ENCODE peak calls at places on chromosomes 16 and 17, in eight cellular contexts. D, I, F, R, C, Z, X and E are unnamed samples.

GRCh38 chr16:4011225-4011939 is 104.9 kb downstream of the ADCY9 start:
- DNase-seq in D (no peak), I (no peak), F (no peak), R (no peak), C (no peak), Z (no peak), X (no peak), E (no peak)

GRCh38 chr17:82019905-82020873 is 2.5 kb downstream of the CENPX start:
- DNase-seq in D (peak), I (peak), F (no peak), R (peak), C (no peak), Z (peak), X (no peak), E (peak)

GRCh38 chr16:84055801-84056634 is 13.4 kb upstream of the SLC38A8 start:
- DNase-seq in D (no peak), I (no peak), F (no peak), R (no peak), C (no peak), Z (no peak), X (no peak), E (no peak)

GRCh38 chr16:424623-425081 is 797 bp upstream of the RAB11FIP3 start:
- DNase-seq in D (peak), I (no peak), F (peak), R (peak), C (no peak), Z (no peak), X (no peak), E (no peak)

GRCh38 chr16:8887438-8887765 is 5.3 kb downstream of the LITAFD start:
- DNase-seq in D (no peak), I (no peak), F (no peak), R (no peak), C (no peak), Z (no peak), X (no peak), E (no peak)

GRCh38 chr16:80274576-80275191 is 266.1 kb upstream of the DYNLRB2 start:
- DNase-seq in D (peak), I (no peak), F (peak), R (no peak), C (peak), Z (no peak), X (peak), E (no peak)

GRCh38 chr16:85288869-85289660 is 176.8 kb upstream of the CIBAR2 start:
- DNase-seq in D (no peak), I (no peak), F (no peak), R (no peak), C (no peak), Z (no peak), X (no peak), E (no peak)

GRCh38 chr16:59698341-59698979 is 964.3 kb upstream of the GOT2 start:
- DNase-seq in D (peak), I (no peak), F (peak), R (no peak), C (peak), Z (no peak), X (peak), E (no peak)

GRCh38 chr17:13888043-13888442 is 181.3 kb upstream of the COX10 start:
- DNase-seq in D (peak), I (no peak), F (no peak), R (peak), C (no peak), Z (peak), X (peak), E (no peak)

GRCh38 chr16:47045023-47045422 is 71.5 kb upstream of the DNAJA2 start:
- DNase-seq in D (peak), I (no peak), F (no peak), R (no peak), C (no peak), Z (no peak), X (peak), E (peak)

GRCh38 chr17:80615311-80615710 is 70.7 kb downstream of the RPTOR start:
- DNase-seq in D (no peak), I (peak), F (no peak), R (no peak), C (no peak), Z (no peak), X (no peak), E (no peak)

GRCh38 chr17:49371178-49371834 is 9.3 kb upstream of the ZNF652 start:
- DNase-seq in D (no peak), I (no peak), F (no peak), R (no peak), C (no peak), Z (peak), X (no peak), E (no peak)

GRCh38 chr16:67461600-67462278 is 19.2 kb downstream of the ATP6V0D1 start:
- DNase-seq in D (no peak), I (no peak), F (no peak), R (peak), C (no peak), Z (no peak), X (no peak), E (no peak)

GRCh38 chr16:4684030-4684715 is 9.2 kb upstream of the NUDT16L1 start:
- DNase-seq in D (no peak), I (no peak), F (no peak), R (no peak), C (no peak), Z (no peak), X (no peak), E (no peak)

GRCh38 chr17:60416368-60416925 is 5.8 kb upstream of the CHCT1 start:
- DNase-seq in D (peak), I (peak), F (no peak), R (no peak), C (no peak), Z (no peak), X (no peak), E (peak)

GRCh38 chr17:47905221-47905733 is 9.2 kb downstream of the SP2 start:
- DNase-seq in D (peak), I (no peak), F (no peak), R (peak), C (peak), Z (no peak), X (peak), E (peak)

GRCh38 chr17:57109393-57110151 is 24.5 kb downstream of the AKAP1 start:
- DNase-seq in D (no peak), I (no peak), F (no peak), R (peak), C (no peak), Z (no peak), X (no peak), E (peak)

GRCh38 chr16:57960826-57961472 is 10.0 kb downstream of the CNGB1 start:
- DNase-seq in D (no peak), I (no peak), F (no peak), R (no peak), C (no peak), Z (no peak), X (no peak), E (no peak)

GRCh38 chr17:48555183-48555615 is 10.3 kb upstream of the HOXB2 start:
- DNase-seq in D (peak), I (peak), F (no peak), R (no peak), C (peak), Z (peak), X (peak), E (peak)

GRCh38 chr17:27937026-27937546 is 43.9 kb upstream of the LYRM9 start:
- DNase-seq in D (no peak), I (no peak), F (no peak), R (no peak), C (no peak), Z (no peak), X (no peak), E (no peak)

GRCh38 chr17:57158296-57158695 is 73.2 kb downstream of the AKAP1 start:
- DNase-seq in D (no peak), I (no peak), F (no peak), R (no peak), C (no peak), Z (no peak), X (peak), E (no peak)